ENCODE peak calls at places on chromosomes 16 and 17, in four cellular contexts. One of them, this sample, is unnamed.

GRCh38 chr17:2239882-2240430 is 63.6 kb downstream of the SMG6 start:
- DNase-seq in cerebellar cortex: peak; percentile 30
- DNase-seq in stimulated activated CD4-positive, alpha-beta T cell treated with anti-CD3 and anti-CD28 coated beads, TNF-alpha, amount 100 ng/mL, for 1 hour: no peak
- DNase-seq in transverse colon: peak; percentile 60
- DNase-seq in this sample: peak; percentile 52

GRCh38 chr16:59573528-59574271 is 839.6 kb upstream of the GOT2 start:
- DNase-seq in cerebellar cortex: no peak
- DNase-seq in transverse colon: no peak
- DNase-seq in stimulated activated CD4-positive, alpha-beta T cell treated with anti-CD3 and anti-CD28 coated beads, TNF-alpha, amount 100 ng/mL, for 1 hour: no peak
- DNase-seq in this sample: no peak

GRCh38 chr17:79749156-79749815 is 18.5 kb downstream of the ENPP7 start:
- DNase-seq in cerebellar cortex: no peak
- DNase-seq in stimulated activated CD4-positive, alpha-beta T cell treated with anti-CD3 and anti-CD28 coated beads, TNF-alpha, amount 100 ng/mL, for 1 hour: no peak
- DNase-seq in transverse colon: no peak
- DNase-seq in this sample: no peak

GRCh38 chr16:69188716-69189115 is 1.8 kb downstream of the SNTB2 start:
- DNase-seq in stimulated activated CD4-positive, alpha-beta T cell treated with anti-CD3 and anti-CD28 coated beads, TNF-alpha, amount 100 ng/mL, for 1 hour: no peak
- DNase-seq in transverse colon: no peak
- DNase-seq in cerebellar cortex: no peak
- DNase-seq in this sample: no peak

GRCh38 chr16:11914210-11914758 is 1.5 kb downstream of the GSPT1 start:
- DNase-seq in cerebellar cortex: no peak
- DNase-seq in stimulated activated CD4-positive, alpha-beta T cell treated with anti-CD3 and anti-CD28 coated beads, TNF-alpha, amount 100 ng/mL, for 1 hour: no peak
- DNase-seq in transverse colon: no peak
- DNase-seq in this sample: no peak

GRCh38 chr16:78127130-78127529 is 27.7 kb downstream of the WWOX start:
- DNase-seq in cerebellar cortex: peak; percentile 6
- DNase-seq in stimulated activated CD4-positive, alpha-beta T cell treated with anti-CD3 and anti-CD28 coated beads, TNF-alpha, amount 100 ng/mL, for 1 hour: no peak
- DNase-seq in transverse colon: no peak
- DNase-seq in this sample: no peak

GRCh38 chr17:29115906-29116651 is 64.1 kb downstream of the MYO18A start:
- DNase-seq in stimulated activated CD4-positive, alpha-beta T cell treated with anti-CD3 and anti-CD28 coated beads, TNF-alpha, amount 100 ng/mL, for 1 hour: no peak
- DNase-seq in cerebellar cortex: peak; percentile 34
- DNase-seq in transverse colon: no peak
- DNase-seq in this sample: no peak

GRCh38 chr16:56929639-56930038 is 2.3 kb upstream of the HERPUD1 start:
- DNase-seq in cerebellar cortex: no peak
- DNase-seq in transverse colon: no peak
- DNase-seq in stimulated activated CD4-positive, alpha-beta T cell treated with anti-CD3 and anti-CD28 coated beads, TNF-alpha, amount 100 ng/mL, for 1 hour: no peak
- DNase-seq in this sample: no peak

GRCh38 chr17:82838386-82839063 is 1.3 kb downstream of the ZNF750 start:
- DNase-seq in cerebellar cortex: no peak
- DNase-seq in transverse colon: peak; percentile 85
- DNase-seq in stimulated activated CD4-positive, alpha-beta T cell treated with anti-CD3 and anti-CD28 coated beads, TNF-alpha, amount 100 ng/mL, for 1 hour: no peak
- DNase-seq in this sample: no peak

GRCh38 chr17:27878776-27879562 is 14.2 kb downstream of the LYRM9 start:
- DNase-seq in cerebellar cortex: no peak
- DNase-seq in stimulated activated CD4-positive, alpha-beta T cell treated with anti-CD3 and anti-CD28 coated beads, TNF-alpha, amount 100 ng/mL, for 1 hour: no peak
- DNase-seq in transverse colon: no peak
- DNase-seq in this sample: no peak

GRCh38 chr17:2484876-2485275 is 26.8 kb downstream of the METTL16 start:
- DNase-seq in transverse colon: no peak
- DNase-seq in stimulated activated CD4-positive, alpha-beta T cell treated with anti-CD3 and anti-CD28 coated beads, TNF-alpha, amount 100 ng/mL, for 1 hour: no peak
- DNase-seq in cerebellar cortex: peak; percentile 12
- DNase-seq in this sample: no peak

GRCh38 chr17:17366941-17367885 is 64.0 kb downstream of the NT5M start:
- DNase-seq in transverse colon: no peak
- DNase-seq in cerebellar cortex: no peak
- DNase-seq in stimulated activated CD4-positive, alpha-beta T cell treated with anti-CD3 and anti-CD28 coated beads, TNF-alpha, amount 100 ng/mL, for 1 hour: no peak
- DNase-seq in this sample: no peak

GRCh38 chr17:80166446-80166845 is 3.4 kb upstream of the CARD14 start:
- DNase-seq in stimulated activated CD4-positive, alpha-beta T cell treated with anti-CD3 and anti-CD28 coated beads, TNF-alpha, amount 100 ng/mL, for 1 hour: no peak
- DNase-seq in transverse colon: no peak
- DNase-seq in cerebellar cortex: no peak
- DNase-seq in this sample: no peak

GRCh38 chr16:77434365-77435239 is at the start of gene ADAMTS18:
- DNase-seq in cerebellar cortex: no peak
- DNase-seq in transverse colon: no peak
- DNase-seq in stimulated activated CD4-positive, alpha-beta T cell treated with anti-CD3 and anti-CD28 coated beads, TNF-alpha, amount 100 ng/mL, for 1 hour: no peak
- DNase-seq in this sample: no peak

GRCh38 chr17:79073706-79074088 is 927 bp upstream of the ENGASE start:
- DNase-seq in transverse colon: peak; percentile 82
- DNase-seq in stimulated activated CD4-positive, alpha-beta T cell treated with anti-CD3 and anti-CD28 coated beads, TNF-alpha, amount 100 ng/mL, for 1 hour: no peak
- DNase-seq in cerebellar cortex: no peak
- DNase-seq in this sample: peak; percentile 82

GRCh38 chr16:86079185-86079885 is 180.4 kb downstream of the IRF8 start:
- DNase-seq in transverse colon: no peak
- DNase-seq in cerebellar cortex: no peak
- DNase-seq in stimulated activated CD4-positive, alpha-beta T cell treated with anti-CD3 and anti-CD28 coated beads, TNF-alpha, amount 100 ng/mL, for 1 hour: no peak
- DNase-seq in this sample: no peak

GRCh38 chr17:39663688-39664580 is 1.2 kb upstream of the TCAP start:
- DNase-seq in transverse colon: peak; percentile 67
- DNase-seq in stimulated activated CD4-positive, alpha-beta T cell treated with anti-CD3 and anti-CD28 coated beads, TNF-alpha, amount 100 ng/mL, for 1 hour: no peak
- DNase-seq in cerebellar cortex: no peak
- DNase-seq in this sample: peak; percentile 74

GRCh38 chr17:69335018-69335417 is 8.1 kb upstream of the ABCA5 start:
- DNase-seq in stimulated activated CD4-positive, alpha-beta T cell treated with anti-CD3 and anti-CD28 coated beads, TNF-alpha, amount 100 ng/mL, for 1 hour: no peak
- DNase-seq in cerebellar cortex: no peak
- DNase-seq in transverse colon: no peak
- DNase-seq in this sample: no peak

GRCh38 chr16:52976539-52977167 is 76.0 kb downstream of the CHD9NB start:
- DNase-seq in stimulated activated CD4-positive, alpha-beta T cell treated with anti-CD3 and anti-CD28 coated beads, TNF-alpha, amount 100 ng/mL, for 1 hour: no peak
- DNase-seq in cerebellar cortex: peak; percentile 45
- DNase-seq in transverse colon: no peak
- DNase-seq in this sample: no peak

GRCh38 chr17:31339906-31340661 is 18.7 kb upstream of the EVI2A start:
- DNase-seq in cerebellar cortex: no peak
- DNase-seq in transverse colon: no peak
- DNase-seq in stimulated activated CD4-positive, alpha-beta T cell treated with anti-CD3 and anti-CD28 coated beads, TNF-alpha, amount 100 ng/mL, for 1 hour: no peak
- DNase-seq in this sample: no peak

GRCh38 chr16:83205896-83206295 is 579.1 kb downstream of the CDH13 start:
- DNase-seq in stimulated activated CD4-positive, alpha-beta T cell treated with anti-CD3 and anti-CD28 coated beads, TNF-alpha, amount 100 ng/mL, for 1 hour: no peak
- DNase-seq in transverse colon: no peak
- DNase-seq in cerebellar cortex: no peak
- DNase-seq in this sample: no peak

GRCh38 chr16:29875206-29875605 is 12.2 kb upstream of the CDIPT start:
- DNase-seq in cerebellar cortex: no peak
- DNase-seq in transverse colon: no peak
- DNase-seq in stimulated activated CD4-positive, alpha-beta T cell treated with anti-CD3 and anti-CD28 coated beads, TNF-alpha, amount 100 ng/mL, for 1 hour: no peak
- DNase-seq in this sample: no peak

GRCh38 chr16:85428899-85429775 is 184.0 kb upstream of the GSE1 start:
- DNase-seq in cerebellar cortex: no peak
- DNase-seq in stimulated activated CD4-positive, alpha-beta T cell treated with anti-CD3 and anti-CD28 coated beads, TNF-alpha, amount 100 ng/mL, for 1 hour: no peak
- DNase-seq in transverse colon: no peak
- DNase-seq in this sample: peak; percentile 39